ENCODE peak calls at places on chromosome 9, in six cellular contexts. W is heart right ventricle, H is OCI-LY7, D is cardiac muscle cell, S is left ventricle myocardium inferior, T is heart left ventricle. K is an unnamed sample. For H3K4me1, the result is how much of the 10 kb centered on the place peaks cover.

GRCh38 chr9:134293576-134294227 is 32.6 kb upstream of the RXRA start:
- DNase-seq in W (no peak), H (no peak), D (peak), S (peak), T (no peak), K (peak)

GRCh38 chr9:121213136-121213806 is 11.6 kb upstream of the RAB14 start:
- DNase-seq in W (peak), H (peak), D (peak), S (peak), T (peak), K (peak)

GRCh38 chr9:21583628-21584027 is 101.5 kb upstream of the IFNE start:
- DNase-seq in W (no peak), H (no peak), D (no peak), S (no peak), T (no peak), K (no peak)

GRCh38 chr9:134628354-134628736 is 13.3 kb upstream of the COL5A1 start:
- DNase-seq in W (no peak), H (no peak), D (no peak), S (no peak), T (no peak), K (no peak)

GRCh38 chr9:99264070-99264469 is 42.0 kb downstream of the SEC61B start:
- DNase-seq in W (no peak), H (no peak), D (peak), S (no peak), T (no peak), K (no peak)

GRCh38 chr9:135507104-135508035 is 6.9 kb downstream of the MRPS2 start:
- DNase-seq in W (no peak), H (no peak), D (no peak), S (no peak), T (no peak), K (no peak)

GRCh38 chr9:35603506-35603985 is 1.5 kb upstream of the TESK1 start:
- DNase-seq in W (peak), H (no peak), D (peak), S (peak), T (peak), K (peak)

GRCh38 chr9:134208310-134208841 is 44.0 kb upstream of the RNU6ATAC start:
- DNase-seq in W (peak), H (no peak), D (peak), S (peak), T (peak), K (peak)

GRCh38 chr9:77543131-77543822 is 104.8 kb downstream of the GNA14 start:
- DNase-seq in W (no peak), H (no peak), D (no peak), S (no peak), T (no peak), K (no peak)

GRCh38 chr9:94002316-94003140 is 47.4 kb upstream of the BARX1 start:
- DNase-seq in W (no peak), H (peak), D (peak), S (no peak), T (no peak), K (no peak)

GRCh38 chr9:123407537-123407828 is 51.5 kb downstream of the CRB2 start:
- DNase-seq in W (no peak), H (no peak), D (no peak), S (no peak), T (no peak), K (no peak)

GRCh38 chr9:33081128-33081851 is 4.8 kb upstream of the SMU1 start:
- DNase-seq in W (peak), H (peak), D (peak), S (peak), T (peak), K (no peak)

GRCh38 chr9:35619800-35620158 is 1.6 kb upstream of the CD72 start:
- DNase-seq in W (no peak), H (peak), D (no peak), S (no peak), T (no peak), K (no peak)

GRCh38 chr9:138065287-138065686 is 187.7 kb downstream of the CACNA1B start:
- DNase-seq in W (no peak), H (no peak), D (no peak), S (no peak), T (no peak), K (peak)

GRCh38 chr9:101438523-101438922 is 2.9 kb upstream of the ALDOB start:
- DNase-seq in W (no peak), H (no peak), D (no peak), S (no peak), T (no peak), K (no peak)

GRCh38 chr9:21638104-21638503 is 156.0 kb upstream of the IFNE start:
- DNase-seq in W (no peak), H (no peak), D (no peak), S (no peak), T (no peak), K (no peak)

GRCh38 chr9:14908221-14909206 is 1.7 kb downstream of the FREM1 start:
- DNase-seq in W (no peak), H (no peak), D (no peak), S (no peak), T (no peak), K (no peak)

GRCh38 chr9:114827658-114828360 is 22.0 kb upstream of the TNFSF15 start:
- DNase-seq in W (no peak), H (no peak), D (no peak), S (no peak), T (no peak), K (no peak)

GRCh38 chr9:134778156-134778555 is 102.5 kb upstream of the FCN2 start:
- DNase-seq in W (no peak), H (no peak), D (no peak), S (no peak), T (no peak), K (no peak)

GRCh38 chr9:76101472-76101871 is 211.0 kb downstream of the PCSK5 start:
- DNase-seq in W (no peak), H (no peak), D (no peak), S (no peak), T (no peak), K (no peak)

GRCh38 chr9:115335441-115335840 is 217.5 kb upstream of the TNC start:
- DNase-seq in W (no peak), H (no peak), D (no peak), S (no peak), T (no peak), K (no peak)

GRCh38 chr9:6007770-6008168 is 7.7 kb downstream of the RANBP6 start:
- DNase-seq in W (peak), H (peak), D (peak), S (peak), T (peak), K (peak)

GRCh38 chr9:120443489-120443888 is 136.5 kb downstream of the CDK5RAP2 start:
- DNase-seq in W (no peak), H (no peak), D (peak), S (no peak), T (no peak), K (no peak)

GRCh38 chr9:93467462-93467861 is 14.1 kb upstream of the FAM120AOS start:
- DNase-seq in W (no peak), H (no peak), D (no peak), S (no peak), T (no peak), K (no peak)

GRCh38 chr9:16787724-16788123 is 82.7 kb downstream of the BNC2 start:
- DNase-seq in W (no peak), H (no peak), D (no peak), S (no peak), T (no peak), K (no peak)

GRCh38 chr9:70411930-70412677 is 2.4 kb downstream of the KLF9 start:
- DNase-seq in W (peak), H (no peak), D (peak), S (peak), T (peak), K (peak)

GRCh38 chr9:673264-673965 is 168.1 kb upstream of the DMRT1 start:
- DNase-seq in W (no peak), H (no peak), D (no peak), S (no peak), T (no peak), K (peak)

GRCh38 chr9:673966-674526 is 167.5 kb upstream of the DMRT1 start:
- DNase-seq in W (no peak), H (no peak), D (no peak), S (no peak), T (no peak), K (no peak)

GRCh38 chr9:675697-676370 is 165.7 kb upstream of the DMRT1 start:
- DNase-seq in W (no peak), H (no peak), D (no peak), S (no peak), T (no peak), K (no peak)

GRCh38 chr9:671997-672396 is 169.5 kb upstream of the DMRT1 start:
- DNase-seq in W (no peak), H (no peak), D (no peak), S (no peak), T (no peak), K (no peak)

DNA sequence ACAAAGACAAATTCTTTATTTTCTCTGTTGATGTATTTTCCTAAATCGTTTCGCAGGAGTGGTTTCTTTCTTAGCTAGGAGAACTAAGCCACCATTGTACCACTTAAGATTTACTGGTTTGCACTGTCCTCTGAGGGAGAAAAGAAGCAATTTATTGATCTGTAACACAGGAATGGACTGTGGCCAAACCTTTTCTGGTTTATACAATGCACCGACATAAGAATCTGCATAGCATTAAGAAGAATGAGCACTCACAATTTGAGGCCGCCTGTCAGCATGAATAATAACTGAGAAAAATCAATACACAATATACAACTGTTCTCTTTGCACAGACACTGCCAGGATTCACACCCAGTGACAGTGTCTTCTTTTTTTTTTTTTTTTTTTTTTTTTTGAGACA is 168.7 kb upstream of the DMRT1 start:
- DNase-seq in W (no peak), H (no peak), D (no peak), S (no peak), T (no peak), K (no peak)
- H3K4me1 ChIP-seq in W (under half), H (under half), D (under half), S (half or more), T (under half), K (under half)

GRCh38 chr9:136537896-136538598 is 7.8 kb downstream of the NOTCH1 start:
- DNase-seq in W (no peak), H (no peak), D (no peak), S (no peak), T (no peak), K (no peak)

GRCh38 chr9:136535070-136535469 is 10.8 kb downstream of the NOTCH1 start:
- DNase-seq in W (no peak), H (peak), D (no peak), S (no peak), T (no peak), K (no peak)

GRCh38 chr9:136537411-136537810 is 8.4 kb downstream of the NOTCH1 start:
- DNase-seq in W (no peak), H (no peak), D (no peak), S (no peak), T (no peak), K (no peak)

GRCh38 chr9:136536051-136536720 is 9.7 kb downstream of the NOTCH1 start:
- DNase-seq in W (no peak), H (no peak), D (no peak), S (no peak), T (no peak), K (no peak)

GRCh38 chr9:136536721-136537241 is 9.1 kb downstream of the NOTCH1 start:
- DNase-seq in W (no peak), H (no peak), D (no peak), S (no peak), T (no peak), K (no peak)
- H3K4me1 ChIP-seq in W (half or more), H (under half), D (under half), S (half or more), T (half or more), K (under half)

GRCh38 chr9:97986466-97986865 is 3.3 kb downstream of the ANP32B start:
- DNase-seq in W (no peak), H (peak), D (no peak), S (no peak), T (no peak), K (no peak)

GRCh38 chr9:97983524-97984187 is 515 bp downstream of the ANP32B start:
- DNase-seq in W (peak), H (peak), D (peak), S (peak), T (peak), K (peak)

GRCh38 chr9:97987490-97987889 is 4.3 kb downstream of the ANP32B start:
- DNase-seq in W (no peak), H (peak), D (no peak), S (no peak), T (no peak), K (no peak)

GRCh38 chr9:97984188-97985057 is 1.3 kb downstream of the ANP32B start:
- DNase-seq in W (peak), H (peak), D (peak), S (peak), T (peak), K (peak)

GRCh38 chr9:97985058-97985861 is 2.1 kb downstream of the ANP32B start:
- DNase-seq in W (no peak), H (peak), D (peak), S (no peak), T (no peak), K (peak)
- H3K4me1 ChIP-seq in W (half or more), H (half or more), D (under half), S (half or more), T (half or more), K (under half)

DNA sequence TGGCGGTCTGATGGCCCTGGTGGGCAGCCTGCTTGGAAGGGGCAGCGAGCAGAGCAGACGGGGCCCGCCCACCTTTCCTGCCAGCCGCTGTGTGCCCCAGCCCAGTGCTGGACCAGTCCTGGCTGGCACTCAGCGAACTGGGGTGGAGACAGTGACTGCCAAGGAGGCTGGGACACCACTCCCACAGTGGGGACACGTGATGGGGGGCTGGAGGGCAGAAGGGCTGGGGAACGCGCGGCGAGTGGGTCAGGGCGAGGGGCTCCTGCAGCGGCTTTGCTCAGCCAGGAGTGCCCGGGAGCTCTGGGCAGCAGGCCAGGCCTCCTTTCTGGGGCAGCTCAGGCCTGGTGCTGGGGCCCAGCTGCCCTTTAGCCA is 19.5 kb downstream of the NCS1 start:
- DNase-seq in W (no peak), H (no peak), D (no peak), S (no peak), T (no peak), K (peak)
- H3K4me1 ChIP-seq in W (under half), H (under half), D (under half), S (under half), T (under half), K (under half)

DNA sequence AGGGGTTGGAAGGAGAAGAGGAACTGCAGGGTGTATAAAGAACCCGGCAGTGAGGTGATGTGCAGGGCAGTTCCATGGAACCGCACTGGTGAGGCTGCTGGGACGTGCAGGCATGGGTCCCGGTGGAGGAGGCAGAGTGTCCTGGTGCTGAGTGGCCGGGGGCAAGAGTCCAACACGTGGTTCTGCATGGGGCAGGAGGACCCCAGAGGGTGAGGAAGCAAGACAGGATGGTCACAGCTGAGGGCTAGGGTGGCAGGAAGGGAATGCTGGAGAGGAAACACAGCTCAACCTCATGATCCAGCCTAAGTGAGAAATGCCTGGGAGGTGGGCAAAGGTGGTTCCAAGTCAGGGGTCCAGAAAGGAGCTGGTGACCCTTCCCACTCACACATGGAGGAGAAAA is 87.2 kb downstream of the S1PR3 start:
- DNase-seq in W (no peak), H (no peak), D (no peak), S (no peak), T (no peak), K (peak)
- H3K4me1 ChIP-seq in W (under half), H (under half), D (under half), S (under half), T (under half), K (under half)

GRCh38 chr9:81374881-81375280 is 314.5 kb downstream of the TLE1 start:
- DNase-seq in W (peak), H (no peak), D (peak), S (no peak), T (peak), K (no peak)
- H3K4me1 ChIP-seq in W (under half), H (under half), D (under half), S (under half), T (under half), K (under half)

GRCh38 chr9:136949239-136949816 is 2.7 kb upstream of the LCN12 start:
- DNase-seq in W (no peak), H (no peak), D (no peak), S (no peak), T (no peak), K (peak)
- H3K4me1 ChIP-seq in W (half or more), H (under half), D (under half), S (half or more), T (under half), K (under half)

GRCh38 chr9:95087659-95088242 is 229.8 kb downstream of the FANCC start:
- DNase-seq in W (no peak), H (peak), D (no peak), S (no peak), T (peak), K (no peak)
- H3K4me1 ChIP-seq in W (half or more), H (under half), D (under half), S (half or more), T (half or more), K (under half)

GRCh38 chr9:113581865-113582697 is 118.6 kb downstream of the RGS3 start:
- DNase-seq in W (peak), H (peak), D (no peak), S (peak), T (peak), K (peak)
- H3K4me1 ChIP-seq in W (half or more), H (half or more), D (under half), S (half or more), T (half or more), K (under half)